ENCODE peak calls at places on chromosomes 6 and 20, in five cellular contexts. I is iPS DF 19.7; J is naive thymus-derived CD8-positive, alpha-beta T cell; E is esophagus squamous epithelium; F is stromal cell of bone marrow. Y is an unnamed sample.
A peak's percentile ranks its signal among the peaks of the same experiment; 100 is the strongest.

GRCh38 chr6:47631248-47632196 is 66.9 kb upstream of the ADGRF4 start:
- DNase-seq in I (no peak), J (peak; percentile 57), E (no peak), F (no peak), Y (no peak)

GRCh38 chr20:8066662-8067061 is 47.1 kb upstream of the TMX4 start:
- DNase-seq in I (no peak), J (no peak), E (no peak), F (no peak), Y (no peak)

GRCh38 chr6:6875818-6876470 is 231.8 kb upstream of the RREB1 start:
- DNase-seq in I (no peak), J (no peak), E (no peak), F (peak; percentile 76), Y (no peak)

GRCh38 chr20:62246431-62246830 is 8.1 kb downstream of the OSBPL2 start:
- DNase-seq in I (no peak), J (no peak), E (no peak), F (no peak), Y (no peak)

GRCh38 chr20:18267815-18268214 is 20.5 kb upstream of the ZNF133 start:
- DNase-seq in I (no peak), J (no peak), E (no peak), F (no peak), Y (no peak)

GRCh38 chr20:31593221-31594001 is 11.7 kb upstream of the ID1 start:
- DNase-seq in I (no peak), J (no peak), E (no peak), F (no peak), Y (no peak)

GRCh38 chr20:860891-861290 is 27.4 kb downstream of the FAM110A start:
- DNase-seq in I (no peak), J (no peak), E (no peak), F (no peak), Y (no peak)

GRCh38 chr20:18724077-18724476 is 89.5 kb upstream of the SCP2D1 start:
- DNase-seq in I (no peak), J (no peak), E (no peak), F (no peak), Y (no peak)

GRCh38 chr6:100363651-100364050 is 101.1 kb downstream of the SIM1 start:
- DNase-seq in I (no peak), J (no peak), E (no peak), F (no peak), Y (no peak)

GRCh38 chr6:4607026-4607704 is 169.0 kb upstream of the CDYL start:
- DNase-seq in I (no peak), J (no peak), E (no peak), F (peak; percentile 87), Y (peak; percentile 47)

Y was measured in caudate nucleus.